ENCODE peak calls at places on chromosome 20, in nine cellular contexts. T, D, Y, Z, R, W, K, Q and S are unnamed samples.

GRCh38 chr20:38861071-38861401 is 55.5 kb downstream of the PPP1R16B start:
- DNase-seq in T (no peak), D (no peak), Y (no peak), Z (no peak), R (peak), W (no peak), K (no peak), Q (no peak), S (no peak)

GRCh38 chr20:53623454-53624206 is 30.0 kb upstream of the ZNF217 start:
- DNase-seq in T (peak), D (no peak), Y (peak), Z (peak), R (peak), W (peak), K (peak), Q (peak), S (peak)

GRCh38 chr20:50487397-50487796 is 22.8 kb upstream of the PTPN1 start:
- DNase-seq in T (no peak), D (no peak), Y (no peak), Z (no peak), R (peak), W (no peak), K (no peak), Q (no peak), S (no peak)

GRCh38 chr20:36573798-36574277 is 441 bp downstream of the TGIF2 start:
- DNase-seq in T (peak), D (no peak), Y (no peak), Z (peak), R (peak), W (peak), K (no peak), Q (peak), S (peak)

GRCh38 chr20:43755851-43756250 is 29.0 kb upstream of the GTSF1L start:
- DNase-seq in T (no peak), D (no peak), Y (peak), Z (no peak), R (no peak), W (no peak), K (peak), Q (no peak), S (peak)

GRCh38 chr20:19969106-19969505 is 48.1 kb upstream of the NAA20 start:
- DNase-seq in T (no peak), D (no peak), Y (no peak), Z (no peak), R (no peak), W (no peak), K (no peak), Q (no peak), S (no peak)

GRCh38 chr20:14830466-14830865 is 493.1 kb upstream of the FLRT3 start:
- DNase-seq in T (no peak), D (no peak), Y (no peak), Z (no peak), R (peak), W (no peak), K (no peak), Q (no peak), S (no peak)

GRCh38 chr20:2470051-2470431 is 548 bp downstream of the SNRPB start:
- DNase-seq in T (peak), D (no peak), Y (peak), Z (peak), R (peak), W (no peak), K (peak), Q (peak), S (peak)

GRCh38 chr20:40589581-40589980 is 99.5 kb downstream of the MAFB start:
- DNase-seq in T (no peak), D (no peak), Y (no peak), Z (no peak), R (no peak), W (no peak), K (no peak), Q (no peak), S (no peak)

GRCh38 chr20:23023621-23024187 is 11.4 kb upstream of the SSTR4 start:
- DNase-seq in T (no peak), D (no peak), Y (no peak), Z (no peak), R (no peak), W (no peak), K (no peak), Q (no peak), S (peak)

GRCh38 chr20:59153355-59153681 is 10.3 kb upstream of the ZNF831 start:
- DNase-seq in T (peak), D (no peak), Y (no peak), Z (peak), R (no peak), W (peak), K (no peak), Q (no peak), S (no peak)

GRCh38 chr20:58636983-58637421 is 14.1 kb upstream of the STX16 start:
- DNase-seq in T (peak), D (no peak), Y (no peak), Z (no peak), R (no peak), W (no peak), K (no peak), Q (no peak), S (no peak)

GRCh38 chr20:10432079-10432478 is 1.9 kb downstream of the MKKS start:
- DNase-seq in T (no peak), D (no peak), Y (no peak), Z (no peak), R (no peak), W (no peak), K (no peak), Q (no peak), S (no peak)

GRCh38 chr20:43925786-43926185 is 11.1 kb downstream of the TOX2 start:
- DNase-seq in T (no peak), D (no peak), Y (peak), Z (no peak), R (no peak), W (peak), K (no peak), Q (no peak), S (peak)

GRCh38 chr20:40686434-40686882 is 2.6 kb downstream of the MAFB start:
- DNase-seq in T (no peak), D (no peak), Y (no peak), Z (no peak), R (no peak), W (no peak), K (no peak), Q (no peak), S (no peak)

GRCh38 chr20:1537731-1538058 is 19.8 kb downstream of the SIRPD start:
- DNase-seq in T (no peak), D (no peak), Y (no peak), Z (no peak), R (peak), W (peak), K (no peak), Q (no peak), S (no peak)

GRCh38 chr20:13687827-13688226 is 49.1 kb upstream of the TASP1 start:
- DNase-seq in T (no peak), D (no peak), Y (no peak), Z (no peak), R (no peak), W (no peak), K (no peak), Q (no peak), S (no peak)

GRCh38 chr20:3479759-3480615 is 9.2 kb downstream of the ATRN start:
- DNase-seq in T (no peak), D (no peak), Y (no peak), Z (no peak), R (no peak), W (no peak), K (no peak), Q (no peak), S (no peak)

DNA sequence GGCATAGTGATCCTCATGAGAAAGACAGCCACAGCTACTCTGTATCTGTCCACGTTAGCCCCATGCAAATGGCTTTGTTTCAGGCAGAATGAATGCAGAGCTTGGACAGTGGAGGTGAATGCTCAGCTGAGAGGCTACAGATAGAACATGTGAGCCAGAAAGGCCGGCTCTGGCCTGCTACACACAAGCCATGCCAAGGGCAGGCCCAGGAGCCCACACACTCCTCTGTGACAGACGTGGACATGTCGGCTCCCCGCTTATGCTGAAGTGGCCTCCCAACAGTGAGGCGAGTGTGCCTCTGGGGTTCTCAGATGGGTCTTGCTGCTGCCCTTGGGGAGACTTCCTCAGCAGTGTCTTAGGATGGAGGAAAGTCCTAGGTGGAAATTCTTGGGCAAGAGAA is 159.6 kb downstream of the SYNDIG1 start:
- DNase-seq in T (no peak), D (no peak), Y (no peak), Z (no peak), R (no peak), W (no peak), K (no peak), Q (no peak), S (no peak)
- H3K4me3 ChIP-seq in T (no peak), D (no peak), Y (no peak), Z (no peak), R (no peak), W (no peak), K (no peak), Q (no peak), S (no peak)

DNA sequence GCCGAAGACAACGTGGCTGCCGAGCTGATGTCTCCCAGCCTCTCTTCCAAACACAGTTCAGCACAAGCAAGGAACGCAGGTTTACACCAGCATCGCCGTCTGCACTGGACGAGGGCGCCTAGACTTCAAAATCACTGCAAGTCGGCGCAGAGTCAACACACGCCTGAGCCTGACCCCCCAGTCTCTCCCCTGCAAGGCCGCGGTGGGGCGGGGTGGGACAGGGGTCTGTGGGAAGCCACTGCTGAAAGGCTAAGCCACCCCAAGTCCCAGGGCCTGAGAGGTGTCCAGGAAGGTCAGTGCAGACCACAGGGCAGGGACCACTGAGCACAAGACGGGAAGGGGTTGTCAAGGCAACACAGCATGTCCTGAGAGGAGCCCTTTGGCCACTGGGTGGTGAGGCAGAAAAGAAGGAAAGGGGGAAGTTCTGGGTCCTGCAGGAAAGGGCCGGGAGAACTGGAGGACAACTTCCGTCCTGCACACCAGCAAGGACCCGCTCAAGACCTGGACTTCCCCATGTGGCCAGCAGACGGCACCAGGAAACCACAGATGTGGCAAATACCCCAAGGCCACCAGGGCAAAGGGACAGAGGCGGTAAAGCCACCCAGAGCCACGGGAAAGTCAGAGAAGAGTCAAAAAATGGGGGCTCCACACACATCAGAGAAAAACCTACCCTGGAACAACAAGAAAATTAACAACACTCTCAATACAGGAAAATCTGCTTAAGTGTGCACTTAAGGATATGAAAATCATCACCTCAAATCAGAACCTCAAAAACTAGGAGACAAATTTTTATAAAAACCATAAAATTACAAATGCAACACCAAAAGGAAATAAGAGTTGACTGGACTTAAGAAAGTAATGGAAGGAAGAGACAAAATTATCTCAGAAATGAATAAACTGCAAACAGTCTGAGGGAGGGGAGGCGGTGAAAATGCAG is 84.8 kb downstream of the TAF4 start:
- DNase-seq in T (peak), D (no peak), Y (peak), Z (no peak), R (peak), W (peak), K (peak), Q (peak), S (peak)
- TF ChIP-seq CTCF in T (no peak), D (peak), Y (peak), Z (peak), R (peak), W (peak), K (peak), Q (no peak), S (peak)

GRCh38 chr20:63973636-63974401 is 4.1 kb upstream of the ZNF512B start:
- DNase-seq in T (peak), D (no peak), Y (peak), Z (peak), R (peak), W (peak), K (peak), Q (peak), S (peak)
- H3K4me3 ChIP-seq in T (peak), D (peak), Y (peak), Z (peak), R (no peak), W (peak), K (peak), Q (peak), S (peak)

GRCh38 chr20:25284131-25284601 is 36.3 kb downstream of the PYGB start:
- DNase-seq in T (peak), D (no peak), Y (no peak), Z (no peak), R (no peak), W (peak), K (no peak), Q (no peak), S (no peak)

GRCh38 chr20:25285856-25286798 is 38.2 kb downstream of the PYGB start:
- DNase-seq in T (peak), D (no peak), Y (no peak), Z (no peak), R (no peak), W (peak), K (no peak), Q (no peak), S (no peak)

GRCh38 chr20:25283221-25283951 is 35.5 kb downstream of the PYGB start:
- DNase-seq in T (peak), D (no peak), Y (no peak), Z (no peak), R (no peak), W (peak), K (no peak), Q (no peak), S (no peak)

GRCh38 chr20:25286917-25287316 is 39.0 kb downstream of the PYGB start:
- DNase-seq in T (no peak), D (no peak), Y (no peak), Z (no peak), R (no peak), W (peak), K (no peak), Q (no peak), S (no peak)

DNA sequence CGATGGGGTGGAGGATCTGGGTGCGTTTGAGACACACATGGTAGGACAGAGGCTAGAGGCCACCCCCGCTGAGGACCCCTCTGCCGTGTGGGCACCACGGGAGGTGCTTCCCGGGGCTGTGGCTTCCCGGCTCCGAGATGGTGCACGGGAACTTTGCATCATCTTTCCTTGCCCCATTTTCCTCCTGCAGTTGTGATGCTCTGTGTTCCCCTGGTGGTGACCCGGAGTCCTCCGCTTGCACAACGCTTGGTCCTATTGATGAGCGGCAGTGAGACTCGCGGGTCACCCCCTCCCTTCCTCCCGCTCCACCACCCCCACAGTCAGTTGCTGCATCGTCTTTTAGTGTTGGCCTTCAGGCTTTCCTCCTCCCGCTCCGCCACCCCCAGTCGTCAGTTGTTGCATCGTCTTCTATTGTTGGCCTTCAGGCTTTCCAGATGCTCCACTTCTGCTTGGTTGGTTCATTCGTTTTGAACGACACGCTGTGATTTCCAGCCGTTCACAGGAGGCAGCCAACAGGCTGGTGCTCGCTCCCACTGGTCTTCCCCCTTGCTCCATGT is 37.3 kb downstream of the PYGB start:
- DNase-seq in T (peak), D (no peak), Y (no peak), Z (no peak), R (no peak), W (peak), K (no peak), Q (no peak), S (no peak)
- TF ChIP-seq CTCF in T (no peak), D (no peak), Y (no peak), Z (no peak), R (no peak), W (no peak), K (peak), Q (no peak), S (no peak)

DNA sequence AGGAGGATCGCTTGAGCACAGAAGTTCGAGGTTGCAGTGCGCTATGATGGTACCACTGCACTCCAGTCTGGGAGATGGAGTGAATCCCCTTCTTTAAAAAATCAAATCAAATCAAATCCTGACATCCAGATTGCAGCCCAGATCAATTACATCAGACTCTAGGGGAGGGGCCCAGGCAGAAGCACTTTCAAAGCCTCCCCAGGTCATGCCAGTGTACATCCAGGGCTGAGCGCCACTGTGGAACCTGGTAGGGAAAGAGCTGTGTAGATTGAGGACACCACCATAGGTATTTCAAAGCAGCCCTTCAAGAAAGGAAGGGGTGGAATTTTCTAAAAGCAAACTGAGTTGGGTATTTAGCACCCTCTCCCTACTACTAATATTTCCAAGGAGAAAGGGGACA is 89.5 kb downstream of the PRND start:
- DNase-seq in T (no peak), D (no peak), Y (no peak), Z (no peak), R (no peak), W (no peak), K (no peak), Q (no peak), S (no peak)
- H3K4me3 ChIP-seq in T (no peak), D (no peak), Y (no peak), Z (no peak), R (no peak), W (no peak), K (no peak), Q (no peak), S (no peak)

DNA sequence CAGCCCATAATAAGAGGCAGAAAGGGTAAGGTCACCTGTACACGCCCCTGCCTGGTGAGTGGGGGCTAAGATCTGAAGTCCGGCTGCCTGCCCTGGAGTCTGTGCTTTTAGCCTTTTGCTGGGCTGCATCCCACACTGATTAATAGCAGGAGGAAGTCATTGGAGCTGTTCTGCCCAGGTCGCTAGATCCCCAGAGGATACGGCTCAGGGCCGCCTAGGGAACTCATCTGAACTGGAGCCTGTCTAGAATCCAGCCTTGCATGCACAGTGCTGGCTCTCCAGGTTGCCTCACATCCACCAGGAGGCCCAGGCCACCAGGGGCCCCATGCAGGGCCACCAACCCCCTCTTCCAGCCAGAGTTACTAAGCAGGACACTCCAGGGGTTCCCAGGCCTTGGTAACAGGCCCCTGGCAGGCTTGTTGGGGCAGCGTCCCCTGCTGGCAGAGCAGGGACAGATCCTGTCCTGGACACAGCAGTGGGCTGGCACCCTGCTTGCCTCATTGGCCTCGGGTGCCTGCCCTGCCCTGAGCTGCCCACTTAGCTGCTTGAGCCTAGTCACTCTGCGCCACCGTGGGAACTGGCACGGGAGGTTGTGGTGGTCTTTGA is 35.3 kb downstream of the EFCAB8 start:
- DNase-seq in T (no peak), D (no peak), Y (peak), Z (no peak), R (peak), W (peak), K (peak), Q (no peak), S (peak)
- TF ChIP-seq CTCF in T (no peak), D (peak), Y (peak), Z (peak), R (peak), W (peak), K (peak), Q (peak), S (peak)

GRCh38 chr20:47314647-47315338 is 41.7 kb downstream of the ZMYND8 start:
- DNase-seq in T (no peak), D (no peak), Y (no peak), Z (no peak), R (no peak), W (no peak), K (no peak), Q (no peak), S (no peak)
- H3K4me3 ChIP-seq in T (no peak), D (no peak), Y (no peak), Z (no peak), R (no peak), W (no peak), K (no peak), Q (no peak), S (no peak)